ENCODE peak calls at places on chromosomes 2 and 18, in six cellular contexts. M, P, G, N, A and C are unnamed samples.
A peak's percentile ranks its signal among the peaks of the same experiment; 100 is the strongest.

GRCh38 chr18:53560546-53560945 is 663.9 kb downstream of the MBD2 start:
- DNase-seq in P (no peak), N (no peak), A (no peak), G (no peak), M (no peak), C (no peak)

GRCh38 chr2:159290289-159290907 is 3.9 kb upstream of the WDSUB1 start:
- DNase-seq in N (peak; percentile 30), P (peak; percentile 75), G (no peak), M (no peak), A (no peak), C (no peak)

GRCh38 chr2:70703900-70704549 is 64.0 kb downstream of the ADD2 start:
- DNase-seq in A (peak; percentile 26), N (no peak), G (no peak), M (no peak), P (no peak), C (no peak)

GRCh38 chr2:70094171-70094977 is 7.1 kb downstream of the PCBP1 start:
- DNase-seq in N (no peak), M (no peak), P (no peak), G (no peak), A (peak; percentile 45), C (no peak)

GRCh38 chr18:31225668-31226067 is 63.0 kb upstream of the DSC1 start:
- DNase-seq in A (no peak), M (peak; percentile 45), N (no peak), G (no peak), P (peak; percentile 44), C (no peak)

GRCh38 chr2:172572981-172573380 is 17.1 kb downstream of the PDK1 start:
- DNase-seq in G (no peak), P (no peak), M (no peak), A (no peak), N (no peak), C (no peak)

GRCh38 chr18:1914489-1914888 is 656.8 kb downstream of the METTL4 start:
- DNase-seq in N (no peak), A (no peak), G (no peak), M (no peak), P (peak; percentile 38), C (no peak)

GRCh38 chr2:66110646-66111045 is 324.3 kb upstream of the MEIS1 start:
- DNase-seq in G (no peak), P (no peak), N (no peak), A (no peak), M (no peak), C (no peak)

GRCh38 chr2:112566104-112566503 is 18.3 kb upstream of the CHCHD5 start:
- DNase-seq in A (no peak), P (peak; percentile 19), M (no peak), G (no peak), N (no peak), C (no peak)

GRCh38 chr2:181169459-181169858 is 189.1 kb downstream of the UBE2E3 start:
- DNase-seq in M (no peak), N (no peak), G (no peak), A (no peak), P (no peak), C (no peak)

GRCh38 chr18:75220786-75221355 is 10.3 kb downstream of the TSHZ1 start:
- DNase-seq in N (no peak), G (no peak), M (no peak), A (no peak), P (no peak), C (no peak)

GRCh38 chr2:227411320-227411989 is 23.7 kb upstream of the SCYGR1 start:
- DNase-seq in A (no peak), N (no peak), P (peak; percentile 68), M (no peak), G (no peak), C (no peak)

GRCh38 chr2:157785866-157786662 is 90.1 kb downstream of the ACVR1 start:
- DNase-seq in G (no peak), M (no peak), A (no peak), P (no peak), N (no peak), C (no peak)

GRCh38 chr18:68083131-68083530 is 566.6 kb upstream of the DSEL start:
- DNase-seq in P (no peak), G (no peak), A (no peak), N (no peak), M (no peak), C (no peak)

GRCh38 chr2:170227467-170228075 is 49.6 kb downstream of the MYO3B start:
- DNase-seq in N (no peak), G (no peak), P (no peak), A (no peak), M (no peak), C (no peak)

GRCh38 chr2:98884658-98885057 is 51.4 kb downstream of the CRACDL start:
- DNase-seq in A (no peak), G (no peak), N (no peak), P (no peak), M (no peak), C (no peak)

GRCh38 chr18:29882620-29883019 is 1159.9 kb downstream of the DSC3 start:
- DNase-seq in A (no peak), G (no peak), P (no peak), M (no peak), N (no peak), C (no peak)

GRCh38 chr18:58527116-58528010 is 101.5 kb downstream of the ALPK2 start:
- DNase-seq in G (no peak), P (peak; percentile 92), M (no peak), N (no peak), A (no peak), C (no peak)

GRCh38 chr2:196225213-196225612 is 53.8 kb upstream of the STK17B start:
- DNase-seq in N (no peak), P (no peak), A (no peak), G (no peak), M (no peak), C (no peak)

GRCh38 chr2:38432827-38433606 is 55.9 kb upstream of the ATL2 start:
- DNase-seq in P (no peak), A (peak; percentile 86), M (no peak), G (no peak), N (no peak), C (no peak)

GRCh38 chr2:105287692-105288091 is 41.8 kb downstream of the TGFBRAP1 start:
- DNase-seq in N (no peak), A (peak; percentile 62), G (peak; percentile 12), M (no peak), P (peak; percentile 68), C (no peak)

GRCh38 chr2:223262946-223263345 is 211.0 kb downstream of the KCNE4 start:
- DNase-seq in G (no peak), M (no peak), N (no peak), A (no peak), P (peak; percentile 22), C (no peak)

GRCh38 chr2:98478088-98478551 is 33.5 kb downstream of the INPP4A start:
- DNase-seq in G (no peak), P (no peak), M (no peak), A (peak; percentile 28), N (peak; percentile 60), C (no peak)

DNA sequence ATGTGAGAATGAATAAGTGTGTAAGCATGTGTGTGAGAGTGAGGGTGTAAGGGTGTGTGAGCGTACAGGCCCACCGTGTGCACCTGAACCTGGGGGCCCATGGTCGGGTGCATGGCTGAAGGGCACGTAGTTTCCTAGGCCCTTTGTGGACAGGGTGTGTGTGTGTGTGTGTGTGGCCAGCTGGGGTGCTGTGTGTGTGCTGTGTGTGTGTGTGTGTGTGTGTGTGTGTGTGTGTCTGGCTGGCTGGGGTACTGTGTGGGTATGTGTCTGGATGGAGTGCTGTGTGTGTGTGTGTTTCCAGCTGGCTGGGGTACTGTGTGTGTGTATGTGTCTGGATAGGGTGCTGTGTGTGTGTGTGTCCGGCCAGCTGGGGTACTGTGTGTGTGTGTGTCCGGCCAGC is 2.0 kb downstream of the SFTPB start:
- DNase-seq in G (no peak), P (no peak), N (no peak), A (no peak), M (no peak), C (no peak)
- H3K27ac ChIP-seq in G (no peak overlapping the region), P (no peak overlapping the region), N (no peak overlapping the region), A (no peak overlapping the region), M (no peak overlapping the region), C (no peak overlapping the region)

GRCh38 chr2:86225581-86225980 is 26.3 kb downstream of the MRPL35 start:
- DNase-seq in N (peak; percentile 87), A (peak; percentile 78), G (peak; percentile 42), P (no peak), M (peak; percentile 63), C (no peak)

GRCh38 chr2:86224645-86225355 is 25.5 kb downstream of the MRPL35 start:
- DNase-seq in A (no peak), G (no peak), N (no peak), P (no peak), M (peak; percentile 60), C (no peak)

GRCh38 chr2:86221066-86221684 is 21.9 kb downstream of the MRPL35 start:
- DNase-seq in N (no peak), A (peak; percentile 70), M (peak; percentile 55), P (peak; percentile 61), G (peak; percentile 38), C (no peak)

GRCh38 chr2:86223682-86224560 is 24.7 kb downstream of the MRPL35 start:
- DNase-seq in P (no peak), M (no peak), A (no peak), G (no peak), N (no peak), C (no peak)

DNA sequence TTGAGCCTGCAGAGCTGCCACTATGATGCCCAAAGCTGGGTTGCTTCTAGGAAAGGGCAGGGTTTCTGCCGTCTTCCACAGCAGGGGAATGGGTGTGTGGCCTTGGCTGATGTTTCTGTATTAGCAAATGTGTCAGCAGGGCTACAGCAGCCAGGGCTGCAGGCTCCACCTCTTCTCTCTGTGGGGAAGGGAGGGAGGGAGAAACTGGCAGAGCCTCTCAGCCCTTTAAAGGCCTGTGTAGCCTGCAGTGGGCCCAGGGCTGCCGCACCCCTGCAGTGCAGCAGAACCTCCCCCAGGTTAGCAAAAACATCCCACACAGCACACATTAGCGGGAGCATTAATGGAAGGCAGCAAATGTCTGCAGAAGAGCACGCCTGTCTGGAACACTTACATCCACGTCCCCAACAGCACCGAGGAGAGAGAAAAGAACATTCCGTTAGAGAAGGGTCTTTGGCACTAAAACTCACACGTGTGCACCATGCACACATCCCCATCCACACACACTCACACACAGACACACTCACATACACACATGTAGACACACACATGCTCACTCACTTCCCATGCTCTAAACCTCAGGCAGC is 23.9 kb downstream of the MRPL35 start:
- DNase-seq in A (no peak), N (no peak), M (peak; percentile 74), P (no peak), G (no peak), C (peak; percentile 66)
- H3K27ac ChIP-seq in A (peak overlapping the region; percentile 76), N (no peak overlapping the region), M (peak overlapping the region; percentile 81), P (no peak overlapping the region), G (no peak overlapping the region), C (peak overlapping the region; percentile 46)

GRCh38 chr2:161158882-161159281 is 1.3 kb upstream of the TANK start:
- DNase-seq in A (no peak), G (no peak), M (no peak), N (no peak), P (no peak), C (no peak)
- H3K27ac ChIP-seq in A (no peak overlapping the region), G (no peak overlapping the region), M (no peak overlapping the region), N (peak overlapping the region; percentile 99), P (peak overlapping the region; percentile 84), C (no peak overlapping the region)

DNA sequence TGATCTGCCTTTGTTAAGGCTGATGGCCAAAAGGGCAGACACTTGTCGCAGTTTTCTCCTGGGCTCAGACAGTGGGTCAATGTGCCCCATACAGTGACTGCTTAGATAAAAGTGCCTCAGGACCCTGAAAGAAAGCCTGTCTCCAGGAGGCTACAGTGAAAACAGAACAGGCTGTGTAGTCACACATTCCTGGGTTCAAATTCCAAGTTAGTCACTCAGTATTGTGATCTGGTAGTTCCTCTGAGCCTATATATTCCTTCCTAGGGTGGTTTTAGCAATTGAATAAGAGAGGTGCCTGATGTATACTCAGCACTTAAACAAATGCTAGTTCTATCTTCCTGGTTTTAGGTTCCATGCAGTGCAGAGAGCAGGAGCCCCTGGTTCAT is 54.4 kb downstream of the RPL37A start:
- DNase-seq in P (no peak), M (no peak), N (no peak), G (no peak), A (no peak), C (no peak)
- H3K27ac ChIP-seq in P (no peak overlapping the region), M (no peak overlapping the region), N (no peak overlapping the region), G (no peak overlapping the region), A (no peak overlapping the region), C (no peak overlapping the region)